ENCODE peak calls at places on chromosomes 5 and 9, in four cellular contexts. L is activated naive CD8-positive, alpha-beta T cell treated with anti-CD3 and anti-CD28 coated beads, Interleukin-2, amount 10 ng/mL, durations not matched to agents 7 days and 5 days; M is AG04449; B is WTC11. N is an unnamed sample.

GRCh38 chr5:7347377-7347776 is 48.6 kb upstream of the ADCY2 start:
- DNase-seq in L (no peak), M (no peak), B (peak; percentile 18), N (peak; percentile 43)

GRCh38 chr5:108193021-108193795 is 188.7 kb downstream of the FBXL17 start:
- DNase-seq in L (no peak), M (peak; percentile 61), B (no peak), N (no peak)

GRCh38 chr9:72169185-72169584 is 19.9 kb downstream of the GDA start:
- DNase-seq in L (no peak), M (no peak), B (no peak), N (no peak)

GRCh38 chr5:140219068-140219971 is 44.3 kb downstream of the CYSTM1 start:
- DNase-seq in L (no peak), M (no peak), B (no peak), N (no peak)

GRCh38 chr9:126418608-126419007 is 92.0 kb downstream of the MVB12B start:
- DNase-seq in L (no peak), M (no peak), B (no peak), N (no peak)

GRCh38 chr9:20238921-20239320 is 383.4 kb downstream of the MLLT3 start:
- DNase-seq in L (no peak), M (no peak), B (no peak), N (no peak)

GRCh38 chr5:40258205-40258604 is 421.5 kb upstream of the PTGER4 start:
- DNase-seq in L (no peak), M (no peak), B (no peak), N (no peak)

GRCh38 chr5:54553659-54554207 is 36.2 kb downstream of the SNX18 start:
- DNase-seq in L (no peak), M (no peak), B (no peak), N (no peak)

GRCh38 chr9:1871486-1872181 is 143.5 kb upstream of the SMARCA2 start:
- DNase-seq in L (no peak), M (no peak), B (peak; percentile 16), N (peak; percentile 45)

GRCh38 chr5:76402880-76403712 is at the start of gene IQGAP2:
- DNase-seq in L (peak; percentile 93), M (no peak), B (peak; percentile 79), N (peak; percentile 74)

GRCh38 chr5:8399471-8399870 is 530.5 kb downstream of the MTRR start:
- DNase-seq in L (no peak), M (no peak), B (no peak), N (no peak)

GRCh38 chr5:96565843-96566242 is 96.3 kb upstream of the CAST start:
- DNase-seq in L (no peak), M (no peak), B (no peak), N (no peak)

GRCh38 chr5:171419663-171420428 is 399 bp downstream of the FGF18 start:
- DNase-seq in L (peak; percentile 66), M (no peak), B (peak; percentile 52), N (peak; percentile 54)

GRCh38 chr9:136199391-136200288 is 5.3 kb downstream of the LHX3 start:
- DNase-seq in L (no peak), M (no peak), B (no peak), N (no peak)

N was measured in H9.